ENCODE peak calls at places on chromosome 2, in four cellular contexts. One of them, this sample, is unnamed.

GRCh38 chr2:231513746-231514224 is 16.5 kb downstream of the NMUR1 start:
- DNase-seq in K562: no peak
- DNase-seq in HepG2: no peak
- DNase-seq in GM12878: no peak
- DNase-seq in this sample: no peak

GRCh38 chr2:217931846-217932560 is 70.8 kb downstream of the TNS1 start:
- DNase-seq in K562: no peak
- DNase-seq in HepG2: no peak
- DNase-seq in GM12878: no peak
- DNase-seq in this sample: no peak

GRCh38 chr2:113226462-113226861 is 52.3 kb downstream of the PAX8 start:
- DNase-seq in K562: no peak
- DNase-seq in HepG2: no peak
- DNase-seq in GM12878: no peak
- DNase-seq in this sample: no peak

GRCh38 chr2:7671312-7671711 is 754.1 kb downstream of the RNF144A start:
- DNase-seq in K562: no peak
- DNase-seq in HepG2: no peak
- DNase-seq in GM12878: no peak
- DNase-seq in this sample: no peak

GRCh38 chr2:191318729-191319078 is 73.5 kb downstream of the MYO1B start:
- DNase-seq in K562: no peak
- DNase-seq in HepG2: peak
- DNase-seq in GM12878: no peak
- DNase-seq in this sample: peak

GRCh38 chr2:217466799-217467198 is 536.0 kb downstream of the TNS1 start:
- DNase-seq in K562: no peak
- DNase-seq in HepG2: no peak
- DNase-seq in GM12878: no peak
- DNase-seq in this sample: no peak

GRCh38 chr2:238169021-238169707 is 10.4 kb downstream of the ERFE start:
- DNase-seq in K562: peak
- DNase-seq in HepG2: no peak
- DNase-seq in GM12878: no peak
- DNase-seq in this sample: no peak

GRCh38 chr2:155223781-155224406 is 525.4 kb downstream of the KCNJ3 start:
- DNase-seq in K562: no peak
- DNase-seq in HepG2: peak
- DNase-seq in GM12878: no peak
- DNase-seq in this sample: no peak

GRCh38 chr2:171409436-171409971 is 24.3 kb downstream of the METTL8 start:
- DNase-seq in K562: no peak
- DNase-seq in HepG2: no peak
- DNase-seq in GM12878: no peak
- DNase-seq in this sample: no peak

GRCh38 chr2:205834776-205835175 is 152.5 kb downstream of the NRP2 start:
- DNase-seq in K562: peak
- DNase-seq in HepG2: no peak
- DNase-seq in GM12878: no peak
- DNase-seq in this sample: no peak

GRCh38 chr2:160156665-160157064 is 43.4 kb downstream of the ITGB6 start:
- DNase-seq in K562: no peak
- DNase-seq in HepG2: no peak
- DNase-seq in GM12878: no peak
- DNase-seq in this sample: no peak

GRCh38 chr2:67600472-67600871 is 203.3 kb downstream of the ETAA1 start:
- DNase-seq in K562: peak
- DNase-seq in HepG2: no peak
- DNase-seq in GM12878: no peak
- DNase-seq in this sample: no peak

GRCh38 chr2:241199286-241199685 is 10.8 kb downstream of the ANO7 start:
- DNase-seq in K562: no peak
- DNase-seq in HepG2: no peak
- DNase-seq in GM12878: no peak
- DNase-seq in this sample: no peak
- TF ChIP-seq TARDBP in K562: no peak
- TF ChIP-seq TARDBP in HepG2: no peak
- TF ChIP-seq TARDBP in GM12878: no peak
- TF ChIP-seq TARDBP in this sample: no peak

DNA sequence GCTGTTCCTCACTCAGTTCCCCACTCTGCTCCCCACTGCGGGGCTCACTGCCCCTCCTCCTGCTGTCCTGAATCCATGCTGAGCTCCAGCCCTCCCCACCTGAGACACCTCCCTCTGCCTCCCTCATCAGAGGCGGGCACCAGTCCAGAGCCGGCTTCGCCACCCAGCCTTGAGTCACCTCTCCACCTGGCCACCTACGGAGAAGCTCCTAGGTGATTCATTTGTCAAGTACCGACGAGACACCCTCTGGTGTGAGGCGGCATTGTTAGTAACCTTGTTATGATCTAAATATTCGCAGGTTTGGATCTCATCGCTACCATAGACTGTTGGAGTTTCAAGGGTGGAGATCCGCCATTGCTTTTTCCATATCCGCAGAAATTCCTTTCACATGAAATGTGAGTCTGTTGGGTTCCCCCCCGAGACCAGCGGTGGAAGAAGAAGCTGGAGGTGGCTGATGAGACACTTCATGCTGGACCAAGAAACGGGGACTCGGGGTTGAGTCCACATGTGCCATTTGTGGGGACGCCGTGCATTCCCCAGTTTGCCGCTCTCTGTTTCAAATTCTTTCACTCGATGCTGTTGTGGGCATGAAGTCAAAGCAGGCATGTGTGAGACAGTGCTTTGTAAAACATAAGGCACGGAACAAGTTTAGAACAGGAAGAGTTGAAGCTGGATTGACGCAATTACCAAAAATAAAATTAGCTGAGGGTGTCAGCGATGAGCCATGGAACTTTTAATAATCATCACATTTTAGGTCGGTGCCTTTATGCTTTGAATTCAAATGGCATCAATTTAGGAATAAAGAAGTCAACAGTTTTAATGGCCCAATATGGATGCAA is 259.8 kb upstream of the HDAC4 start:
- DNase-seq in K562: no peak
- DNase-seq in HepG2: no peak
- DNase-seq in GM12878: no peak
- DNase-seq in this sample: no peak
- TF ChIP-seq TARDBP in K562: no peak
- TF ChIP-seq TARDBP in HepG2: no peak
- TF ChIP-seq TARDBP in GM12878: no peak
- TF ChIP-seq TARDBP in this sample: no peak

DNA sequence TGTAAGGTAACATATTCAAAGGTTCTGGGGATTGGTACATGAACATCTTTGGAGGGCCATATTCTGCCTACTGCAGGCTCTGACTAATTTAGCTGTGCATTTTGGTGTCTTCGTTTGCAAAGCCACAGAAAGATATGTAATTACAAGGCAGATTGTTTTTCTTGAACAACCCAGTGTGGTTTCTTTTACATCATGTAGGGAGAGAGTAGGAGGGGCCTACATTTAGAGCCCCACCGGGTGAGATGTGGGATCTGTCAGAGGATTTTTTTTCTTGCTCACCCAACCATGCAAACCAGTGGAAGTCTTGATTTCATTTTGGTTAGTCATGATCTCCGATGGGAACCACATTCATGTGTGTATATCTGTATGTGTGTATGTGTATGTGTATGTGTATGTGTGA is 239.7 kb downstream of the MTX2 start:
- DNase-seq in K562: no peak
- DNase-seq in HepG2: no peak
- DNase-seq in GM12878: peak
- DNase-seq in this sample: no peak
- TF ChIP-seq TARDBP in K562: no peak
- TF ChIP-seq TARDBP in HepG2: no peak
- TF ChIP-seq TARDBP in GM12878: no peak
- TF ChIP-seq TARDBP in this sample: no peak

GRCh38 chr2:172711110-172711509 is 24.5 kb upstream of the RAPGEF4 start:
- DNase-seq in K562: no peak
- DNase-seq in HepG2: no peak
- DNase-seq in GM12878: no peak
- DNase-seq in this sample: no peak

GRCh38 chr2:172708247-172708646 is 27.4 kb upstream of the RAPGEF4 start:
- DNase-seq in K562: no peak
- DNase-seq in HepG2: no peak
- DNase-seq in GM12878: no peak
- DNase-seq in this sample: no peak

GRCh38 chr2:172712251-172712650 is 23.4 kb upstream of the RAPGEF4 start:
- DNase-seq in K562: no peak
- DNase-seq in HepG2: no peak
- DNase-seq in GM12878: no peak
- DNase-seq in this sample: no peak

GRCh38 chr2:172709566-172710291 is 25.9 kb upstream of the RAPGEF4 start:
- DNase-seq in K562: no peak
- DNase-seq in HepG2: no peak
- DNase-seq in GM12878: no peak
- DNase-seq in this sample: no peak

GRCh38 chr2:172710584-172711024 is 25.0 kb upstream of the RAPGEF4 start:
- DNase-seq in K562: peak
- DNase-seq in HepG2: peak
- DNase-seq in GM12878: no peak
- DNase-seq in this sample: peak
- TF ChIP-seq TARDBP in K562: no peak
- TF ChIP-seq TARDBP in HepG2: no peak
- TF ChIP-seq TARDBP in GM12878: no peak
- TF ChIP-seq TARDBP in this sample: no peak

DNA sequence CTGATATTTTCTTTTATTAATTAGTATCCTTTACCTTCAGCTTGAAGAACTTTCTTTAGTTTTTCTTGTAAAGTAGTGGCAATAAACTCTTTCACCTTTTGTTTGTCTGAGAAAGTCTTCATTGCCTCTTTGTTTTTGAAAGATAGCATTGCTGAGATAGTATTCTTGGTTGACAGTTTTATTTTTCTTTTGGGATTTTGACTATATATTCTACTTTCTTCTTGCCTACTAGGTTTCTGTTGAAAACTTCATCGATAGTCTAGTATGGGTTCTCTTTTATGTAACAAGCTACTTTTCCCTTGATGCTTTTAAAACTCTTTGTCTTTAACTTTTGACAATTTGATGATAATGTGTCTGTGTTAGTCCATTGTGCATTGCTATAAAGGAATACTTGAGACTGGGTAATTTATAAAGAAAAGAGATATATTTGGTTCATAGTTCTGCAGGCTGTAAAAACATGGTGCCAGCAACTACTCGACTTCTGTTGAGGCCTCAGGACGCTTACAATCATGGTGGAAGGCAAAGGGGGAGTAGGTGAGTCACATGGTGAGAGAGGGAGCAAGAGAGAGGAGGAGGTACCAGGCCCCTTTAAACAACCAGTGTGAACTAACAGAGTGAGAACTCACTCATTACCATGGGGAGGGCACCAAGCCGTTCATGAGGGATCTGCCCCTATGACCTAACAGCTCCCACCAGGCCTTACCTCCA is 12.0 kb downstream of the CCDC150 start:
- DNase-seq in K562: no peak
- DNase-seq in HepG2: no peak
- DNase-seq in GM12878: no peak
- DNase-seq in this sample: no peak
- TF ChIP-seq TARDBP in K562: no peak
- TF ChIP-seq TARDBP in HepG2: no peak
- TF ChIP-seq TARDBP in GM12878: no peak
- TF ChIP-seq TARDBP in this sample: no peak

DNA sequence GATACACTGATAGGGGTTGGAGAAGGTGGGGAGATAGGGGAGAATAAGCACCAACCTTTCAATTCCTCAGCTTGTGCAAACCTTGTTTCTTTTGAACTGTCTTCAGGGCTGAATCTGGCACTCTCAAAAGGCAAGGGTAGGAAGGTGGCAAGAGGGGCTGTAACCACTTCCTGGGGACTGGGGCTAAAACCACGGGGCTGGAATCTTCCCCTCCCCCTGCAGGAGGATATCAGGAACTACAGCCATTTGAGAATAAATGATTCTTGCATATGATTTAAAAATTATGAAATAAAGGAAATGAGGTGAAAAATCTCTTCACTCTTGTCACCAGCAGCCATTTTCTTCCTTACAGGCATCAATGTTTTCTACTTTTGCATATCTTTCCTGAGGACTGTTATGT is 50.8 kb downstream of the ATOH8 start:
- DNase-seq in K562: peak
- DNase-seq in HepG2: no peak
- DNase-seq in GM12878: no peak
- DNase-seq in this sample: peak
- TF ChIP-seq TARDBP in K562: no peak
- TF ChIP-seq TARDBP in HepG2: no peak
- TF ChIP-seq TARDBP in GM12878: no peak
- TF ChIP-seq TARDBP in this sample: no peak

GRCh38 chr2:60550151-60550983 is 3.1 kb downstream of the BCL11A start:
- DNase-seq in K562: peak
- DNase-seq in HepG2: peak
- DNase-seq in GM12878: no peak
- DNase-seq in this sample: peak

GRCh38 chr2:60552096-60552850 is 1.2 kb downstream of the BCL11A start:
- DNase-seq in K562: no peak
- DNase-seq in HepG2: no peak
- DNase-seq in GM12878: no peak
- DNase-seq in this sample: no peak

GRCh38 chr2:60552851-60553495 is 481 bp downstream of the BCL11A start:
- DNase-seq in K562: no peak
- DNase-seq in HepG2: no peak
- DNase-seq in GM12878: no peak
- DNase-seq in this sample: no peak

GRCh38 chr2:60550984-60551240 is 2.5 kb downstream of the BCL11A start:
- DNase-seq in K562: no peak
- DNase-seq in HepG2: no peak
- DNase-seq in GM12878: no peak
- DNase-seq in this sample: no peak

DNA sequence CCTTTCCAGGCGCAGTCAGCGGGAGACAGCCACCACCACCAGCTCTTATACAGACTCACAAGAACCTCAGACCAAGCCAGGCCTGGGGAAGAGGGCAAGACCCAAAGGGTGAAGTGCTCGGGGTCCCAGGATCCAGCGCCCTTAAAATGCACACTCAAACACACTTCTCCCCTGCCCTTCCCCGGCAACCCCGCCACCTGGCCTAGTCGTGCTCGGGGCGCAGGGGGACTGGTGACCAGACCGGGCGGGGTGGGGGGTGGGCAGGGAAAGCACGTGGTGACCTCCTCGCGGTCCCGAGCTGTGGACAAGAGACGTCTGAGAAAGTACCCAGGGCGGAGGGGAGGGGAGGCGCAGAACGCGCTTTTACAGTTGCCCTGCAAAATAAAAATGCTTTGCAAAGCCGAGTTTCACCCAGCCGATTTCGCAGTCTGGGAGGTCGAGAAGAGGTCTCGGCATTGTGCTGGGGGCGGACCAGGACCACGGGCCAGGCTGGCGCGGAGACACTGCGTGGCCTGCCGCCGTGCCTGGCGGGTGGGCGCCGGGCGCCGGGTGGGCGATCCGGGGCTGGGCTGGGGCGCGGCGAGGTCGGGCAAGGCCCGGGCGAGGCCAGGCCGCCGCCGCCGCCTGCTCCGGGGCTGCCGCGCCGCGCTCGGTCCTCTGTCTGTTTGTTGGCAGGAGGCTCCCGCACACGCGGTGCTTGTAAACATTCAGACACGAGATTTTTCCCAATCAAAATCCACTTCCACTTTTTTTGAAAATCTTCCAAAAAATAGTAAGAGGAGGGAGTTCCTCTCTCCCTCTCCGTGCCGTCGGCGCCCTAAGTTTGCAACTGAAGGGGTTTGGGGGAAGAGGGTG is 2.0 kb downstream of the BCL11A start:
- DNase-seq in K562: no peak
- DNase-seq in HepG2: no peak
- DNase-seq in GM12878: no peak
- DNase-seq in this sample: peak
- TF ChIP-seq TARDBP in K562: no peak
- TF ChIP-seq TARDBP in HepG2: no peak
- TF ChIP-seq TARDBP in GM12878: no peak
- TF ChIP-seq TARDBP in this sample: no peak

This sample was measured in HEK293T.